ENCODE peak calls at places on chromosomes 4 and X, in six cellular contexts. Z is mucosa of descending colon, Y is H9, T is cardiac muscle cell, R is A549, J is uterus. Q is an unnamed sample. For H3K4me1, the result is how much of the 10 kb centered on the place peaks cover.

GRCh38 chr4:51942833-51943215 is 77.3 kb downstream of the LRRC66 start:
- DNase-seq in T (no peak), J (no peak), R (no peak), Y (no peak), Z (no peak), Q (no peak)

GRCh38 chrX:64093761-64094160 is 111.7 kb downstream of the AMER1 start:
- DNase-seq in J (no peak), R (no peak), Z (peak), Y (no peak), T (peak), Q (no peak)

GRCh38 chrX:57156397-57157049 is 19.3 kb upstream of the SPIN2A start:
- DNase-seq in R (no peak), Z (peak), Y (peak), J (no peak), T (peak), Q (peak)

GRCh38 chr4:153794001-153794400 is 5.1 kb upstream of the SFRP2 start:
- DNase-seq in Z (no peak), Y (no peak), R (no peak), J (no peak), T (no peak), Q (no peak)

GRCh38 chr4:76762136-76763130 is 135.5 kb downstream of the SOWAHB start:
- DNase-seq in Y (no peak), R (no peak), Z (no peak), T (no peak), J (no peak), Q (no peak)

GRCh38 chr4:22676058-22676457 is 16.7 kb upstream of the GBA3 start:
- DNase-seq in R (no peak), Y (no peak), J (no peak), Z (no peak), T (no peak), Q (no peak)

GRCh38 chr4:22062676-22063075 is 114.1 kb upstream of the KCNIP4 start:
- DNase-seq in R (no peak), Z (no peak), J (no peak), T (no peak), Y (no peak), Q (no peak)

GRCh38 chrX:103747199-103747598 is 29.4 kb upstream of the PLP1 start:
- DNase-seq in Z (no peak), J (no peak), Y (no peak), R (no peak), T (no peak), Q (no peak)

GRCh38 chrX:39941332-39941920 is 156.3 kb downstream of the BCOR start:
- DNase-seq in Y (no peak), Z (no peak), R (no peak), J (no peak), T (no peak), Q (peak)

GRCh38 chr4:14059006-14059405 is 431.5 kb upstream of the BOD1L1 start:
- DNase-seq in R (no peak), J (no peak), T (no peak), Y (no peak), Z (no peak), Q (no peak)

GRCh38 chr4:137238456-137238855 is 293.8 kb downstream of the PCDH18 start:
- DNase-seq in Y (no peak), R (no peak), Z (no peak), J (no peak), T (no peak), Q (no peak)

GRCh38 chr4:472881-473574 is 25.9 kb downstream of the ZNF721 start:
- DNase-seq in J (no peak), Z (no peak), Y (no peak), R (peak), T (no peak), Q (no peak)

GRCh38 chrX:113996781-113997180 is 587.1 kb upstream of the HTR2C start:
- DNase-seq in T (no peak), Z (no peak), Y (no peak), J (no peak), R (no peak), Q (no peak)

GRCh38 chr4:152590179-152591031 is 54.5 kb upstream of the FBXW7 start:
- DNase-seq in Z (no peak), J (no peak), Y (no peak), T (no peak), R (no peak), Q (peak)

GRCh38 chrX:45801554-45801953 is 600.9 kb upstream of the DIPK2B start:
- DNase-seq in Y (no peak), Z (no peak), J (no peak), R (no peak), T (peak), Q (no peak)

GRCh38 chr4:1712216-1713002 is at the start of gene SLBP:
- DNase-seq in R (peak), J (peak), Y (peak), Z (peak), T (peak), Q (peak)

GRCh38 chr4:152206185-152206584 is 329.7 kb downstream of the FBXW7 start:
- DNase-seq in R (no peak), Y (no peak), J (no peak), T (peak), Z (no peak), Q (no peak)

GRCh38 chr4:40256329-40256728 is 59.5 kb downstream of the RHOH start:
- DNase-seq in Y (no peak), T (no peak), R (no peak), J (no peak), Z (no peak), Q (no peak)

GRCh38 chrX:13864264-13864663 is 47.4 kb upstream of the GPM6B start:
- DNase-seq in Y (no peak), J (no peak), Z (no peak), T (no peak), R (no peak), Q (no peak)

GRCh38 chr4:163392328-163392727 is 48.6 kb downstream of the NPY5R start:
- DNase-seq in Y (no peak), R (no peak), Z (no peak), T (no peak), J (no peak), Q (no peak)

GRCh38 chr4:78298618-78299017 is 241.5 kb downstream of the FRAS1 start:
- DNase-seq in T (no peak), J (no peak), R (no peak), Y (no peak), Z (no peak), Q (no peak)

GRCh38 chrX:132592880-132593279 is 104.0 kb upstream of the MBNL3 start:
- DNase-seq in T (peak), J (no peak), Z (peak), Y (peak), R (no peak), Q (peak)

GRCh38 chrX:137352101-137352660 is 213.7 kb upstream of the ZIC3 start:
- DNase-seq in Z (no peak), R (no peak), Y (no peak), J (no peak), T (no peak), Q (no peak)
- TF ChIP-seq CTCF in Z (no peak), R (no peak), Y (peak), J (no peak), T (no peak), Q (no peak)

GRCh38 chr4:10311939-10312338 is 145.3 kb downstream of the ZNF518B start:
- DNase-seq in Z (no peak), R (no peak), T (no peak), Y (no peak), J (no peak), Q (no peak)
- H3K4me1 ChIP-seq in Z (under half), R (under half), T (under half), Y (under half), J (under half), Q (under half)

DNA sequence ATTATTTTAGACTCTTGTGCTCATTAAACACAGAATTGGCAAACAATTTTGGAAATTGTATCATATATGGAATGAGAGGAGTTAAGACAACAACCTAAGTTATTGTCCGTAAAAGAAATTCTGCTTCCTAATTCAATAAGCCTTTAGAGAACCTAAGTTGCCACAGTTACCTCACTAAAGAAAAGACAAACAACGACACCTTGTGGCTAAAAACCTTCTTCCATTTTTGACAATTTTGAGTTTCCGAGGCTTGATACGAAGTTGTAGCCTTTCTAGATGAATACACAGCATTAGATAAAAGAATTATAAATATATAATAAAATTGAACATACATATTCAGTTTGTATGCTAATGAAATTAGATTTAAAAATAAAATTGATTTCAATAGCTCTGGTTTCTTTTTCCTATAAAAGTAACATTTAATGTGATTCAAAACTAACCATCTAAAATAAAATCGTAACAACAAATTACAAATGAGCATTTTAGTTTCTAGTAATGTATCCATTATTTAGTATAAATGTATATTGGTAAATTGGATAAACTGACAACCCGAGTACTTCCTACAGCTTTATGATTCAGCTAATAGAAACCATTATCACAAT is 275.1 kb downstream of the GPM6A start:
- DNase-seq in Y (no peak), J (no peak), T (peak), R (peak), Z (no peak), Q (no peak)
- TF ChIP-seq CTCF in Y (peak), J (peak), T (peak), R (peak), Z (no peak), Q (peak)

DNA sequence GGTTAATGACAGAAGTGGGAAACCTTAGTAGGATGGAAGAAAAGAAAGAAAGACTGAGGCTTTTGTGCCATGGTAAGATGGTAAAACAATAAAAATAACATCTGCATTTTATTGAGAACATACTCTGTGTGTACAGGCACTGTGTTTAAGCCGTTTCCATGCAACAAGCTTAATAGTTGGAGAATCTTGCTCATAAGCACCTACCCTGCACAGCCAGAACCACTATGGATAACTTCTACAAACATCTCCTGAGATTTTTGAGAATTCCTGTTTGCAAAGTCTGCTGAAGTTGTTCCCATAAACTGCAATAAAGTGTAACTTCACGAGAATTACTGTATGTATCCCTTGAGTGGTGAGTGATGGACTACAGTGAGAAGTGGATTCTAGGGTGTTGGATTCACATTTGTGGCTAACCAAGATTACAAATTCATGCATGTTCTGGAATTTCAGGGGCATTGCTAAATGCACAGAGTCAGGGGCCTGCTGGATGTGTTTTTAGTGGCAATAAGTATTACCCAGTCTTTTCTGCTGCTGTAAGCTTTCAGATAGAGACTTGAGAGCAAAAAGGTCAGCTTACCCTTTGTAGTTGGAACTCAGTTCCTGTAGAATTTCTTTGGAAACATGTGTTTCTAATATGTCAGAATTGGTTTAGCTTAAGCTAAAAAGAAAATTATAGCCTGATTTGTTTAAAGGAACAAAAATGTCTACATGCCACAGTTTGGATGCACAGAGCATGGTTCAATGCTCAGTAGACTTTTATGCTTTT is 132.5 kb downstream of the AFF1 start:
- DNase-seq in Z (no peak), R (no peak), Y (no peak), T (no peak), J (no peak), Q (no peak)
- H3K4me1 ChIP-seq in Z (under half), R (under half), Y (under half), T (under half), J (under half), Q (under half)

GRCh38 chr4:102620697-102621497 is 119.7 kb downstream of the NFKB1 start:
- DNase-seq in J (no peak), Y (no peak), T (peak), Z (peak), R (peak), Q (peak)

GRCh38 chr4:102627831-102628523 is 126.8 kb downstream of the NFKB1 start:
- DNase-seq in Y (no peak), T (no peak), Z (no peak), R (peak), J (no peak), Q (no peak)

GRCh38 chr4:102623622-102624021 is 122.5 kb downstream of the NFKB1 start:
- DNase-seq in T (peak), Z (no peak), J (no peak), R (peak), Y (peak), Q (peak)

GRCh38 chr4:102629686-102630085 is 128.5 kb downstream of the NFKB1 start:
- DNase-seq in R (no peak), Y (no peak), J (no peak), T (no peak), Z (no peak), Q (no peak)

GRCh38 chr4:102625232-102625930 is 124.2 kb downstream of the NFKB1 start:
- DNase-seq in T (peak), Y (peak), Z (peak), J (peak), R (no peak), Q (peak)
- TF ChIP-seq CTCF in T (peak), Y (peak), Z (no peak), J (peak), R (no peak), Q (peak)

GRCh38 chr4:8544282-8544681 is 35.9 kb upstream of the GPR78 start:
- DNase-seq in Y (no peak), J (no peak), Z (no peak), R (no peak), T (no peak), Q (no peak)
- H3K4me1 ChIP-seq in Y (under half), J (under half), Z (under half), R (under half), T (under half), Q (under half)

DNA sequence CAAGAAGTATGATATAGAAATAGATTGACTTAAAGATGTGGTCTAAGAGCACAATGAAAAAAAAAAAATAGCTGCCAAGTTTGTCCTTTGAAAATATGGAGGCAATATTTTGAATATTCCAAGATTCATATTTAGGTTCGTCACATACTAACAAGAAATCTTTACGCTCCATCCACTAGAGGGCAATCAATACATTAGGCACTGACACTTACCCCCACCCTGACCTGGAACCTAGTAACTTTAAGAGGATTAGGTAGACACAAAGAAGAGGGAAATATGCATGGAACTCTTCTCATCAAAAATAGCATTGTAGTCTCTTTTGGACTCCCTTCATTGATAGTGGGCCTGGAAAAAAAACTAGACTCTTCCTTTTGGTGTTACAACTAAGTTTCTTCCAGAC is 1108.1 kb downstream of the PCDH19 start:
- DNase-seq in R (no peak), T (peak), J (no peak), Y (no peak), Z (no peak), Q (no peak)
- TF ChIP-seq CTCF in R (peak), T (no peak), J (no peak), Y (peak), Z (no peak), Q (peak)

DNA sequence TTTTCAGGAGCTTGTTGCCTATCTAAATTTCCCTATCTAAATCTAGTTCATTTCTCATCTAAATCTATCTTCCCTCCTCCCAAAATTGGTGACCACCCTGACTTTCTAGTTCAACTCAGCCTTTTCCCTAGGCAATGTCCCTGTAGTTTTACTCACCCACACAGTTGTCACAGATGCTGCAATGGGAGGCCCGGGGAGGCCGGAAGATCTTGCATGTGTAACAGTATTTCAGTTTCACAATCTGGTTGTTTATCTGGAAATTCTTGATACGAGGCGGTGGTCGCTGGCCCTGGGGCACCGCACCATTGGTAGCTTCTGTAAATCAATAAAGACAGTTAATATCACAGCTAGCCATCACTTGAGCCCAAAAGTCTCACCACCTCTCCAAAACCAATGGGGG is 20.2 kb downstream of the ZDHHC9 start:
- DNase-seq in J (no peak), Y (no peak), T (no peak), Z (no peak), R (no peak), Q (no peak)
- H3K4me1 ChIP-seq in J (under half), Y (under half), T (under half), Z (under half), R (under half), Q (under half)

GRCh38 chr4:101230806-101231426 is 116.4 kb downstream of the PPP3CA start:
- DNase-seq in Z (no peak), R (no peak), Y (no peak), T (no peak), J (no peak), Q (no peak)
- TF ChIP-seq CTCF in Z (no peak), R (no peak), Y (peak), T (peak), J (no peak), Q (peak)

GRCh38 chr4:185744127-185744865 is 67.7 kb downstream of the SORBS2 start:
- DNase-seq in R (no peak), T (no peak), Z (no peak), J (no peak), Y (no peak), Q (no peak)
- H3K4me1 ChIP-seq in R (under half), T (under half), Z (under half), J (under half), Y (under half), Q (under half)